ENCODE peak calls at places on chromosome 13, in seven cellular contexts. One of them, this sample, is unnamed.

GRCh38 chr13:60338754-60339153 is 58.3 kb upstream of the TDRD3 start:
- DNase-seq in stimulated activated CD4-positive, alpha-beta T cell treated with anti-CD3 and anti-CD28 coated beads, Interleukin-15, amount 100 ng/mL, for 48 hours: no peak
- DNase-seq in activated CD4-positive, alpha-beta T cell treated with anti-CD3 and anti-CD28 coated beads, Interleukin-2, amount 50 U/mL, for 24 hours: no peak
- DNase-seq in HAP-1: no peak
- DNase-seq in stimulated activated CD8-positive, alpha-beta memory T cell treated with anti-CD3 and anti-CD28 coated beads, Interleukin-2, amount 100 ng/mL, for 48 hours: no peak
- DNase-seq in mucosa of descending colon: no peak
- DNase-seq in adrenal gland: no peak
- DNase-seq in this sample: no peak

GRCh38 chr13:62960723-62961122 is 1545.1 kb upstream of the PCDH20 start:
- DNase-seq in stimulated activated CD4-positive, alpha-beta T cell treated with anti-CD3 and anti-CD28 coated beads, Interleukin-15, amount 100 ng/mL, for 48 hours: no peak
- DNase-seq in activated CD4-positive, alpha-beta T cell treated with anti-CD3 and anti-CD28 coated beads, Interleukin-2, amount 50 U/mL, for 24 hours: no peak
- DNase-seq in HAP-1: no peak
- DNase-seq in stimulated activated CD8-positive, alpha-beta memory T cell treated with anti-CD3 and anti-CD28 coated beads, Interleukin-2, amount 100 ng/mL, for 48 hours: no peak
- DNase-seq in mucosa of descending colon: no peak
- DNase-seq in adrenal gland: no peak
- DNase-seq in this sample: no peak

GRCh38 chr13:28137556-28137955 is 789 bp upstream of the PAN3 start:
- DNase-seq in stimulated activated CD4-positive, alpha-beta T cell treated with anti-CD3 and anti-CD28 coated beads, Interleukin-15, amount 100 ng/mL, for 48 hours: no peak
- DNase-seq in activated CD4-positive, alpha-beta T cell treated with anti-CD3 and anti-CD28 coated beads, Interleukin-2, amount 50 U/mL, for 24 hours: no peak
- DNase-seq in HAP-1: no peak
- DNase-seq in stimulated activated CD8-positive, alpha-beta memory T cell treated with anti-CD3 and anti-CD28 coated beads, Interleukin-2, amount 100 ng/mL, for 48 hours: no peak
- DNase-seq in mucosa of descending colon: no peak
- DNase-seq in adrenal gland: no peak
- DNase-seq in this sample: no peak

GRCh38 chr13:39870197-39870746 is 214.8 kb downstream of the COG6 start:
- DNase-seq in stimulated activated CD4-positive, alpha-beta T cell treated with anti-CD3 and anti-CD28 coated beads, Interleukin-15, amount 100 ng/mL, for 48 hours: no peak
- DNase-seq in activated CD4-positive, alpha-beta T cell treated with anti-CD3 and anti-CD28 coated beads, Interleukin-2, amount 50 U/mL, for 24 hours: no peak
- DNase-seq in HAP-1: no peak
- DNase-seq in stimulated activated CD8-positive, alpha-beta memory T cell treated with anti-CD3 and anti-CD28 coated beads, Interleukin-2, amount 100 ng/mL, for 48 hours: no peak
- DNase-seq in mucosa of descending colon: no peak
- DNase-seq in adrenal gland: no peak
- DNase-seq in this sample: no peak

GRCh38 chr13:52345048-52345447 is 60.9 kb downstream of the THSD1 start:
- DNase-seq in stimulated activated CD4-positive, alpha-beta T cell treated with anti-CD3 and anti-CD28 coated beads, Interleukin-15, amount 100 ng/mL, for 48 hours: no peak
- DNase-seq in activated CD4-positive, alpha-beta T cell treated with anti-CD3 and anti-CD28 coated beads, Interleukin-2, amount 50 U/mL, for 24 hours: no peak
- DNase-seq in HAP-1: no peak
- DNase-seq in stimulated activated CD8-positive, alpha-beta memory T cell treated with anti-CD3 and anti-CD28 coated beads, Interleukin-2, amount 100 ng/mL, for 48 hours: no peak
- DNase-seq in mucosa of descending colon: no peak
- DNase-seq in adrenal gland: no peak
- DNase-seq in this sample: no peak

GRCh38 chr13:75762066-75762937 is 126.2 kb downstream of the LMO7 start:
- DNase-seq in stimulated activated CD4-positive, alpha-beta T cell treated with anti-CD3 and anti-CD28 coated beads, Interleukin-15, amount 100 ng/mL, for 48 hours: peak; percentile 14
- DNase-seq in activated CD4-positive, alpha-beta T cell treated with anti-CD3 and anti-CD28 coated beads, Interleukin-2, amount 50 U/mL, for 24 hours: no peak
- DNase-seq in HAP-1: no peak
- DNase-seq in stimulated activated CD8-positive, alpha-beta memory T cell treated with anti-CD3 and anti-CD28 coated beads, Interleukin-2, amount 100 ng/mL, for 48 hours: no peak
- DNase-seq in mucosa of descending colon: peak; percentile 49
- DNase-seq in adrenal gland: no peak
- DNase-seq in this sample: no peak

GRCh38 chr13:110445183-110445582 is 116.3 kb downstream of the RAB20 start:
- DNase-seq in stimulated activated CD4-positive, alpha-beta T cell treated with anti-CD3 and anti-CD28 coated beads, Interleukin-15, amount 100 ng/mL, for 48 hours: no peak
- DNase-seq in activated CD4-positive, alpha-beta T cell treated with anti-CD3 and anti-CD28 coated beads, Interleukin-2, amount 50 U/mL, for 24 hours: no peak
- DNase-seq in HAP-1: no peak
- DNase-seq in stimulated activated CD8-positive, alpha-beta memory T cell treated with anti-CD3 and anti-CD28 coated beads, Interleukin-2, amount 100 ng/mL, for 48 hours: no peak
- DNase-seq in mucosa of descending colon: no peak
- DNase-seq in adrenal gland: peak; percentile 50
- DNase-seq in this sample: no peak

GRCh38 chr13:62320129-62320724 is 904.6 kb upstream of the PCDH20 start:
- DNase-seq in stimulated activated CD4-positive, alpha-beta T cell treated with anti-CD3 and anti-CD28 coated beads, Interleukin-15, amount 100 ng/mL, for 48 hours: no peak
- DNase-seq in activated CD4-positive, alpha-beta T cell treated with anti-CD3 and anti-CD28 coated beads, Interleukin-2, amount 50 U/mL, for 24 hours: no peak
- DNase-seq in HAP-1: peak; percentile 29
- DNase-seq in stimulated activated CD8-positive, alpha-beta memory T cell treated with anti-CD3 and anti-CD28 coated beads, Interleukin-2, amount 100 ng/mL, for 48 hours: no peak
- DNase-seq in mucosa of descending colon: no peak
- DNase-seq in adrenal gland: no peak
- DNase-seq in this sample: no peak

GRCh38 chr13:76696370-76696769 is 189.8 kb downstream of the KCTD12 start:
- DNase-seq in stimulated activated CD4-positive, alpha-beta T cell treated with anti-CD3 and anti-CD28 coated beads, Interleukin-15, amount 100 ng/mL, for 48 hours: no peak
- DNase-seq in activated CD4-positive, alpha-beta T cell treated with anti-CD3 and anti-CD28 coated beads, Interleukin-2, amount 50 U/mL, for 24 hours: no peak
- DNase-seq in HAP-1: no peak
- DNase-seq in stimulated activated CD8-positive, alpha-beta memory T cell treated with anti-CD3 and anti-CD28 coated beads, Interleukin-2, amount 100 ng/mL, for 48 hours: no peak
- DNase-seq in mucosa of descending colon: no peak
- DNase-seq in adrenal gland: no peak
- DNase-seq in this sample: no peak

GRCh38 chr13:48506092-48506701 is 26.7 kb downstream of the RCBTB2 start:
- DNase-seq in stimulated activated CD4-positive, alpha-beta T cell treated with anti-CD3 and anti-CD28 coated beads, Interleukin-15, amount 100 ng/mL, for 48 hours: no peak
- DNase-seq in activated CD4-positive, alpha-beta T cell treated with anti-CD3 and anti-CD28 coated beads, Interleukin-2, amount 50 U/mL, for 24 hours: no peak
- DNase-seq in HAP-1: no peak
- DNase-seq in stimulated activated CD8-positive, alpha-beta memory T cell treated with anti-CD3 and anti-CD28 coated beads, Interleukin-2, amount 100 ng/mL, for 48 hours: no peak
- DNase-seq in mucosa of descending colon: no peak
- DNase-seq in adrenal gland: no peak
- DNase-seq in this sample: no peak

GRCh38 chr13:100630564-100630963 is 42.0 kb upstream of the GGACT start:
- DNase-seq in stimulated activated CD4-positive, alpha-beta T cell treated with anti-CD3 and anti-CD28 coated beads, Interleukin-15, amount 100 ng/mL, for 48 hours: no peak
- DNase-seq in activated CD4-positive, alpha-beta T cell treated with anti-CD3 and anti-CD28 coated beads, Interleukin-2, amount 50 U/mL, for 24 hours: no peak
- DNase-seq in HAP-1: peak; percentile 68
- DNase-seq in stimulated activated CD8-positive, alpha-beta memory T cell treated with anti-CD3 and anti-CD28 coated beads, Interleukin-2, amount 100 ng/mL, for 48 hours: no peak
- DNase-seq in mucosa of descending colon: no peak
- DNase-seq in adrenal gland: no peak
- DNase-seq in this sample: no peak

GRCh38 chr13:31431722-31432137 is 232.0 kb downstream of the B3GLCT start:
- DNase-seq in stimulated activated CD4-positive, alpha-beta T cell treated with anti-CD3 and anti-CD28 coated beads, Interleukin-15, amount 100 ng/mL, for 48 hours: peak; percentile 27
- DNase-seq in activated CD4-positive, alpha-beta T cell treated with anti-CD3 and anti-CD28 coated beads, Interleukin-2, amount 50 U/mL, for 24 hours: peak; percentile 16
- DNase-seq in HAP-1: peak; percentile 77
- DNase-seq in stimulated activated CD8-positive, alpha-beta memory T cell treated with anti-CD3 and anti-CD28 coated beads, Interleukin-2, amount 100 ng/mL, for 48 hours: peak; percentile 11
- DNase-seq in mucosa of descending colon: peak; percentile 75
- DNase-seq in adrenal gland: peak; percentile 73
- DNase-seq in this sample: peak; percentile 39

GRCh38 chr13:57629391-57629804 is 2.1 kb upstream of the PCDH17 start:
- DNase-seq in stimulated activated CD4-positive, alpha-beta T cell treated with anti-CD3 and anti-CD28 coated beads, Interleukin-15, amount 100 ng/mL, for 48 hours: no peak
- DNase-seq in activated CD4-positive, alpha-beta T cell treated with anti-CD3 and anti-CD28 coated beads, Interleukin-2, amount 50 U/mL, for 24 hours: no peak
- DNase-seq in HAP-1: no peak
- DNase-seq in stimulated activated CD8-positive, alpha-beta memory T cell treated with anti-CD3 and anti-CD28 coated beads, Interleukin-2, amount 100 ng/mL, for 48 hours: no peak
- DNase-seq in mucosa of descending colon: no peak
- DNase-seq in adrenal gland: peak; percentile 57
- DNase-seq in this sample: no peak

GRCh38 chr13:67754016-67754415 is 523.9 kb upstream of the PCDH9 start:
- DNase-seq in stimulated activated CD4-positive, alpha-beta T cell treated with anti-CD3 and anti-CD28 coated beads, Interleukin-15, amount 100 ng/mL, for 48 hours: no peak
- DNase-seq in activated CD4-positive, alpha-beta T cell treated with anti-CD3 and anti-CD28 coated beads, Interleukin-2, amount 50 U/mL, for 24 hours: no peak
- DNase-seq in HAP-1: no peak
- DNase-seq in stimulated activated CD8-positive, alpha-beta memory T cell treated with anti-CD3 and anti-CD28 coated beads, Interleukin-2, amount 100 ng/mL, for 48 hours: no peak
- DNase-seq in mucosa of descending colon: no peak
- DNase-seq in adrenal gland: no peak
- DNase-seq in this sample: no peak

GRCh38 chr13:43267916-43268315 is 244.5 kb downstream of the DNAJC15 start:
- DNase-seq in stimulated activated CD4-positive, alpha-beta T cell treated with anti-CD3 and anti-CD28 coated beads, Interleukin-15, amount 100 ng/mL, for 48 hours: no peak
- DNase-seq in activated CD4-positive, alpha-beta T cell treated with anti-CD3 and anti-CD28 coated beads, Interleukin-2, amount 50 U/mL, for 24 hours: no peak
- DNase-seq in HAP-1: no peak
- DNase-seq in stimulated activated CD8-positive, alpha-beta memory T cell treated with anti-CD3 and anti-CD28 coated beads, Interleukin-2, amount 100 ng/mL, for 48 hours: no peak
- DNase-seq in mucosa of descending colon: no peak
- DNase-seq in adrenal gland: no peak
- DNase-seq in this sample: no peak

GRCh38 chr13:78160793-78161192 is 242.2 kb upstream of the EDNRB start:
- DNase-seq in stimulated activated CD4-positive, alpha-beta T cell treated with anti-CD3 and anti-CD28 coated beads, Interleukin-15, amount 100 ng/mL, for 48 hours: no peak
- DNase-seq in activated CD4-positive, alpha-beta T cell treated with anti-CD3 and anti-CD28 coated beads, Interleukin-2, amount 50 U/mL, for 24 hours: no peak
- DNase-seq in HAP-1: no peak
- DNase-seq in stimulated activated CD8-positive, alpha-beta memory T cell treated with anti-CD3 and anti-CD28 coated beads, Interleukin-2, amount 100 ng/mL, for 48 hours: no peak
- DNase-seq in mucosa of descending colon: no peak
- DNase-seq in adrenal gland: no peak
- DNase-seq in this sample: no peak

GRCh38 chr13:99991806-99992242 is 10.2 kb downstream of the ZIC2 start:
- DNase-seq in stimulated activated CD4-positive, alpha-beta T cell treated with anti-CD3 and anti-CD28 coated beads, Interleukin-15, amount 100 ng/mL, for 48 hours: no peak
- DNase-seq in activated CD4-positive, alpha-beta T cell treated with anti-CD3 and anti-CD28 coated beads, Interleukin-2, amount 50 U/mL, for 24 hours: no peak
- DNase-seq in HAP-1: no peak
- DNase-seq in stimulated activated CD8-positive, alpha-beta memory T cell treated with anti-CD3 and anti-CD28 coated beads, Interleukin-2, amount 100 ng/mL, for 48 hours: no peak
- DNase-seq in mucosa of descending colon: no peak
- DNase-seq in adrenal gland: no peak
- DNase-seq in this sample: no peak

GRCh38 chr13:108963846-108964600 is 334.6 kb downstream of the MYO16 start:
- DNase-seq in stimulated activated CD4-positive, alpha-beta T cell treated with anti-CD3 and anti-CD28 coated beads, Interleukin-15, amount 100 ng/mL, for 48 hours: no peak
- DNase-seq in activated CD4-positive, alpha-beta T cell treated with anti-CD3 and anti-CD28 coated beads, Interleukin-2, amount 50 U/mL, for 24 hours: no peak
- DNase-seq in HAP-1: no peak
- DNase-seq in stimulated activated CD8-positive, alpha-beta memory T cell treated with anti-CD3 and anti-CD28 coated beads, Interleukin-2, amount 100 ng/mL, for 48 hours: no peak
- DNase-seq in mucosa of descending colon: no peak
- DNase-seq in adrenal gland: no peak
- DNase-seq in this sample: no peak

GRCh38 chr13:40178130-40178529 is 488.3 kb downstream of the FOXO1 start:
- DNase-seq in stimulated activated CD4-positive, alpha-beta T cell treated with anti-CD3 and anti-CD28 coated beads, Interleukin-15, amount 100 ng/mL, for 48 hours: no peak
- DNase-seq in activated CD4-positive, alpha-beta T cell treated with anti-CD3 and anti-CD28 coated beads, Interleukin-2, amount 50 U/mL, for 24 hours: no peak
- DNase-seq in HAP-1: no peak
- DNase-seq in stimulated activated CD8-positive, alpha-beta memory T cell treated with anti-CD3 and anti-CD28 coated beads, Interleukin-2, amount 100 ng/mL, for 48 hours: no peak
- DNase-seq in mucosa of descending colon: no peak
- DNase-seq in adrenal gland: no peak
- DNase-seq in this sample: no peak

GRCh38 chr13:23551213-23552008 is 18.8 kb upstream of the TNFRSF19 start:
- DNase-seq in stimulated activated CD4-positive, alpha-beta T cell treated with anti-CD3 and anti-CD28 coated beads, Interleukin-15, amount 100 ng/mL, for 48 hours: no peak
- DNase-seq in activated CD4-positive, alpha-beta T cell treated with anti-CD3 and anti-CD28 coated beads, Interleukin-2, amount 50 U/mL, for 24 hours: no peak
- DNase-seq in HAP-1: no peak
- DNase-seq in stimulated activated CD8-positive, alpha-beta memory T cell treated with anti-CD3 and anti-CD28 coated beads, Interleukin-2, amount 100 ng/mL, for 48 hours: no peak
- DNase-seq in mucosa of descending colon: no peak
- DNase-seq in adrenal gland: no peak
- DNase-seq in this sample: no peak

GRCh38 chr13:68851026-68851425 is 1256.6 kb upstream of the ATXN8OS start:
- DNase-seq in stimulated activated CD4-positive, alpha-beta T cell treated with anti-CD3 and anti-CD28 coated beads, Interleukin-15, amount 100 ng/mL, for 48 hours: no peak
- DNase-seq in activated CD4-positive, alpha-beta T cell treated with anti-CD3 and anti-CD28 coated beads, Interleukin-2, amount 50 U/mL, for 24 hours: no peak
- DNase-seq in HAP-1: no peak
- DNase-seq in stimulated activated CD8-positive, alpha-beta memory T cell treated with anti-CD3 and anti-CD28 coated beads, Interleukin-2, amount 100 ng/mL, for 48 hours: no peak
- DNase-seq in mucosa of descending colon: no peak
- DNase-seq in adrenal gland: no peak
- DNase-seq in this sample: no peak

GRCh38 chr13:112892759-112893569 is 76.0 kb upstream of the MCF2L start:
- DNase-seq in stimulated activated CD4-positive, alpha-beta T cell treated with anti-CD3 and anti-CD28 coated beads, Interleukin-15, amount 100 ng/mL, for 48 hours: no peak
- DNase-seq in activated CD4-positive, alpha-beta T cell treated with anti-CD3 and anti-CD28 coated beads, Interleukin-2, amount 50 U/mL, for 24 hours: no peak
- DNase-seq in HAP-1: no peak
- DNase-seq in stimulated activated CD8-positive, alpha-beta memory T cell treated with anti-CD3 and anti-CD28 coated beads, Interleukin-2, amount 100 ng/mL, for 48 hours: no peak
- DNase-seq in mucosa of descending colon: peak; percentile 46
- DNase-seq in adrenal gland: no peak
- DNase-seq in this sample: no peak

GRCh38 chr13:97254809-97255208 is 32.7 kb downstream of the MBNL2 start:
- DNase-seq in stimulated activated CD4-positive, alpha-beta T cell treated with anti-CD3 and anti-CD28 coated beads, Interleukin-15, amount 100 ng/mL, for 48 hours: no peak
- DNase-seq in activated CD4-positive, alpha-beta T cell treated with anti-CD3 and anti-CD28 coated beads, Interleukin-2, amount 50 U/mL, for 24 hours: no peak
- DNase-seq in HAP-1: no peak
- DNase-seq in stimulated activated CD8-positive, alpha-beta memory T cell treated with anti-CD3 and anti-CD28 coated beads, Interleukin-2, amount 100 ng/mL, for 48 hours: no peak
- DNase-seq in mucosa of descending colon: no peak
- DNase-seq in adrenal gland: no peak
- DNase-seq in this sample: no peak

GRCh38 chr13:73850104-73850898 is 283.9 kb downstream of the KLF12 start:
- DNase-seq in stimulated activated CD4-positive, alpha-beta T cell treated with anti-CD3 and anti-CD28 coated beads, Interleukin-15, amount 100 ng/mL, for 48 hours: no peak
- DNase-seq in activated CD4-positive, alpha-beta T cell treated with anti-CD3 and anti-CD28 coated beads, Interleukin-2, amount 50 U/mL, for 24 hours: no peak
- DNase-seq in HAP-1: no peak
- DNase-seq in stimulated activated CD8-positive, alpha-beta memory T cell treated with anti-CD3 and anti-CD28 coated beads, Interleukin-2, amount 100 ng/mL, for 48 hours: no peak
- DNase-seq in mucosa of descending colon: no peak
- DNase-seq in adrenal gland: no peak
- DNase-seq in this sample: no peak

GRCh38 chr13:48730971-48731658 is 77.4 kb downstream of the CYSLTR2 start:
- DNase-seq in stimulated activated CD4-positive, alpha-beta T cell treated with anti-CD3 and anti-CD28 coated beads, Interleukin-15, amount 100 ng/mL, for 48 hours: no peak
- DNase-seq in activated CD4-positive, alpha-beta T cell treated with anti-CD3 and anti-CD28 coated beads, Interleukin-2, amount 50 U/mL, for 24 hours: no peak
- DNase-seq in HAP-1: no peak
- DNase-seq in stimulated activated CD8-positive, alpha-beta memory T cell treated with anti-CD3 and anti-CD28 coated beads, Interleukin-2, amount 100 ng/mL, for 48 hours: no peak
- DNase-seq in mucosa of descending colon: no peak
- DNase-seq in adrenal gland: no peak
- DNase-seq in this sample: no peak

This sample was measured in memory B cell.